ENCODE peak calls at places on chromosomes 11 and 22, in ten cellular contexts. One of them, this sample, is unnamed.

GRCh38 chr22:35328472-35328885 is 28.8 kb downstream of the TOM1 start:
- DNase-seq in mesendoderm: no peak
- DNase-seq in non-pigmented ciliary epithelial cell: no peak
- DNase-seq in SK-N-SH: no peak
- DNase-seq in AG08396: no peak
- DNase-seq in NCI-H774: no peak
- DNase-seq in stimulated activated CD8-positive, alpha-beta memory T cell treated with anti-CD3 and anti-CD28 coated beads, Interleukin-15, amount 100 ng/mL, for 48 hours: no peak
- DNase-seq in NAMALWA: no peak
- DNase-seq in hepatocyte: peak; percentile 62
- DNase-seq in H7: no peak
- DNase-seq in this sample: no peak

GRCh38 chr22:24407884-24408283 is 19.5 kb upstream of the ADORA2A start:
- DNase-seq in mesendoderm: no peak
- DNase-seq in non-pigmented ciliary epithelial cell: no peak
- DNase-seq in SK-N-SH: peak; percentile 19
- DNase-seq in AG08396: no peak
- DNase-seq in NCI-H774: no peak
- DNase-seq in stimulated activated CD8-positive, alpha-beta memory T cell treated with anti-CD3 and anti-CD28 coated beads, Interleukin-15, amount 100 ng/mL, for 48 hours: no peak
- DNase-seq in NAMALWA: no peak
- DNase-seq in hepatocyte: no peak
- DNase-seq in H7: no peak
- DNase-seq in this sample: no peak

GRCh38 chr11:74669311-74670160 is 61.7 kb downstream of the CHRDL2 start:
- DNase-seq in mesendoderm: no peak
- DNase-seq in non-pigmented ciliary epithelial cell: no peak
- DNase-seq in SK-N-SH: no peak
- DNase-seq in AG08396: no peak
- DNase-seq in NCI-H774: no peak
- DNase-seq in stimulated activated CD8-positive, alpha-beta memory T cell treated with anti-CD3 and anti-CD28 coated beads, Interleukin-15, amount 100 ng/mL, for 48 hours: no peak
- DNase-seq in NAMALWA: no peak
- DNase-seq in hepatocyte: no peak
- DNase-seq in H7: peak; percentile 37
- DNase-seq in this sample: no peak

GRCh38 chr11:34160791-34161190 is 55.4 kb downstream of the NAT10 start:
- DNase-seq in mesendoderm: no peak
- DNase-seq in non-pigmented ciliary epithelial cell: no peak
- DNase-seq in SK-N-SH: peak; percentile 76
- DNase-seq in AG08396: no peak
- DNase-seq in NCI-H774: no peak
- DNase-seq in stimulated activated CD8-positive, alpha-beta memory T cell treated with anti-CD3 and anti-CD28 coated beads, Interleukin-15, amount 100 ng/mL, for 48 hours: no peak
- DNase-seq in NAMALWA: no peak
- DNase-seq in hepatocyte: no peak
- DNase-seq in H7: no peak
- DNase-seq in this sample: no peak

GRCh38 chr22:39297490-39298193 is 21.8 kb downstream of the RPL3 start:
- DNase-seq in mesendoderm: peak; percentile 73
- DNase-seq in non-pigmented ciliary epithelial cell: no peak
- DNase-seq in SK-N-SH: no peak
- DNase-seq in AG08396: no peak
- DNase-seq in NCI-H774: no peak
- DNase-seq in stimulated activated CD8-positive, alpha-beta memory T cell treated with anti-CD3 and anti-CD28 coated beads, Interleukin-15, amount 100 ng/mL, for 48 hours: no peak
- DNase-seq in NAMALWA: peak; percentile 63
- DNase-seq in hepatocyte: no peak
- DNase-seq in H7: no peak
- DNase-seq in this sample: peak; percentile 29

GRCh38 chr11:57763568-57763967 is 2.0 kb downstream of the CTNND1 start:
- DNase-seq in mesendoderm: peak; percentile 84
- DNase-seq in non-pigmented ciliary epithelial cell: no peak
- DNase-seq in SK-N-SH: peak; percentile 45
- DNase-seq in AG08396: peak; percentile 55
- DNase-seq in NCI-H774: no peak
- DNase-seq in stimulated activated CD8-positive, alpha-beta memory T cell treated with anti-CD3 and anti-CD28 coated beads, Interleukin-15, amount 100 ng/mL, for 48 hours: no peak
- DNase-seq in NAMALWA: no peak
- DNase-seq in hepatocyte: peak; percentile 54
- DNase-seq in H7: peak; percentile 57
- DNase-seq in this sample: peak; percentile 64

GRCh38 chr11:24617856-24618255 is 121.0 kb downstream of the LUZP2 start:
- DNase-seq in mesendoderm: peak; percentile 37
- DNase-seq in non-pigmented ciliary epithelial cell: no peak
- DNase-seq in SK-N-SH: no peak
- DNase-seq in AG08396: no peak
- DNase-seq in NCI-H774: no peak
- DNase-seq in stimulated activated CD8-positive, alpha-beta memory T cell treated with anti-CD3 and anti-CD28 coated beads, Interleukin-15, amount 100 ng/mL, for 48 hours: no peak
- DNase-seq in NAMALWA: no peak
- DNase-seq in hepatocyte: no peak
- DNase-seq in H7: no peak
- DNase-seq in this sample: no peak

GRCh38 chr11:120785576-120785975 is 238.3 kb upstream of the TBCEL start:
- DNase-seq in mesendoderm: no peak
- DNase-seq in non-pigmented ciliary epithelial cell: no peak
- DNase-seq in SK-N-SH: no peak
- DNase-seq in AG08396: no peak
- DNase-seq in NCI-H774: no peak
- DNase-seq in stimulated activated CD8-positive, alpha-beta memory T cell treated with anti-CD3 and anti-CD28 coated beads, Interleukin-15, amount 100 ng/mL, for 48 hours: no peak
- DNase-seq in NAMALWA: no peak
- DNase-seq in hepatocyte: no peak
- DNase-seq in H7: no peak
- DNase-seq in this sample: no peak

GRCh38 chr11:58744988-58745704 is 13.4 kb upstream of the GLYAT start:
- DNase-seq in mesendoderm: no peak
- DNase-seq in non-pigmented ciliary epithelial cell: no peak
- DNase-seq in SK-N-SH: no peak
- DNase-seq in AG08396: no peak
- DNase-seq in NCI-H774: no peak
- DNase-seq in stimulated activated CD8-positive, alpha-beta memory T cell treated with anti-CD3 and anti-CD28 coated beads, Interleukin-15, amount 100 ng/mL, for 48 hours: no peak
- DNase-seq in NAMALWA: no peak
- DNase-seq in hepatocyte: no peak
- DNase-seq in H7: no peak
- DNase-seq in this sample: no peak

GRCh38 chr11:9001736-9002135 is 2.1 kb downstream of the NRIP3 start:
- DNase-seq in mesendoderm: peak; percentile 32
- DNase-seq in non-pigmented ciliary epithelial cell: peak; percentile 65
- DNase-seq in SK-N-SH: no peak
- DNase-seq in AG08396: peak; percentile 78
- DNase-seq in NCI-H774: no peak
- DNase-seq in stimulated activated CD8-positive, alpha-beta memory T cell treated with anti-CD3 and anti-CD28 coated beads, Interleukin-15, amount 100 ng/mL, for 48 hours: no peak
- DNase-seq in NAMALWA: no peak
- DNase-seq in hepatocyte: peak; percentile 40
- DNase-seq in H7: no peak
- DNase-seq in this sample: peak; percentile 79

GRCh38 chr11:12397953-12398352 is 20.6 kb downstream of the PARVA start:
- DNase-seq in mesendoderm: peak; percentile 98
- DNase-seq in non-pigmented ciliary epithelial cell: peak; percentile 85
- DNase-seq in SK-N-SH: no peak
- DNase-seq in AG08396: peak; percentile 81
- DNase-seq in NCI-H774: no peak
- DNase-seq in stimulated activated CD8-positive, alpha-beta memory T cell treated with anti-CD3 and anti-CD28 coated beads, Interleukin-15, amount 100 ng/mL, for 48 hours: no peak
- DNase-seq in NAMALWA: no peak
- DNase-seq in hepatocyte: peak; percentile 40
- DNase-seq in H7: no peak
- DNase-seq in this sample: peak; percentile 86

GRCh38 chr11:113394919-113395318 is 7.3 kb downstream of the ANKK1 start:
- DNase-seq in mesendoderm: no peak
- DNase-seq in non-pigmented ciliary epithelial cell: no peak
- DNase-seq in SK-N-SH: no peak
- DNase-seq in AG08396: no peak
- DNase-seq in NCI-H774: no peak
- DNase-seq in stimulated activated CD8-positive, alpha-beta memory T cell treated with anti-CD3 and anti-CD28 coated beads, Interleukin-15, amount 100 ng/mL, for 48 hours: no peak
- DNase-seq in NAMALWA: no peak
- DNase-seq in hepatocyte: no peak
- DNase-seq in H7: no peak
- DNase-seq in this sample: no peak

GRCh38 chr11:100753562-100753961 is 66.5 kb downstream of the ARHGAP42 start:
- DNase-seq in mesendoderm: peak; percentile 91
- DNase-seq in non-pigmented ciliary epithelial cell: no peak
- DNase-seq in SK-N-SH: no peak
- DNase-seq in AG08396: no peak
- DNase-seq in NCI-H774: no peak
- DNase-seq in stimulated activated CD8-positive, alpha-beta memory T cell treated with anti-CD3 and anti-CD28 coated beads, Interleukin-15, amount 100 ng/mL, for 48 hours: no peak
- DNase-seq in NAMALWA: no peak
- DNase-seq in hepatocyte: no peak
- DNase-seq in H7: peak; percentile 5
- DNase-seq in this sample: no peak

GRCh38 chr22:30356392-30357230 is at the start of the genes CCDC157 and SF3A1:
- DNase-seq in mesendoderm: peak; percentile 97
- DNase-seq in non-pigmented ciliary epithelial cell: peak; percentile 56
- DNase-seq in SK-N-SH: peak; percentile 96
- DNase-seq in AG08396: peak; percentile 96
- DNase-seq in NCI-H774: peak; percentile 72
- DNase-seq in stimulated activated CD8-positive, alpha-beta memory T cell treated with anti-CD3 and anti-CD28 coated beads, Interleukin-15, amount 100 ng/mL, for 48 hours: peak; percentile 84
- DNase-seq in NAMALWA: peak; percentile 90
- DNase-seq in hepatocyte: peak; percentile 96
- DNase-seq in H7: peak; percentile 98
- DNase-seq in this sample: peak; percentile 93